ENCODE peak calls at places on chromosome 1, in four cellular contexts. L, I, Q and B are unnamed samples.
A peak's percentile ranks its signal among the peaks of the same experiment; 100 is the strongest.

GRCh38 chr1:207240325-207241095 is 81.0 kb upstream of the CD55 start:
- DNase-seq in I (peak; percentile 99), Q (no peak), L (no peak), B (no peak)

GRCh38 chr1:155909894-155910293 is 1.3 kb downstream of the RIT1 start:
- DNase-seq in L (no peak), I (peak; percentile 91), Q (peak; percentile 68), B (peak; percentile 12)

GRCh38 chr1:15056515-15057285 is 96.8 kb upstream of the TMEM51 start:
- DNase-seq in Q (no peak), L (no peak), I (peak; percentile 15), B (no peak)

GRCh38 chr1:24317081-24317480 is 2.1 kb upstream of the GRHL3 start:
- DNase-seq in Q (no peak), L (no peak), I (peak; percentile 100), B (no peak)

GRCh38 chr1:200226268-200226968 is 183.4 kb downstream of the ZNF281 start:
- DNase-seq in L (no peak), I (no peak), Q (peak; percentile 81), B (peak; percentile 18)

GRCh38 chr1:26887125-26887524 is 3.0 kb downstream of the GPN2 start:
- DNase-seq in L (no peak), Q (peak; percentile 43), I (peak; percentile 59), B (no peak)

GRCh38 chr1:2199042-2199810 is 4.7 kb upstream of the FAAP20 start:
- DNase-seq in I (peak; percentile 87), Q (peak; percentile 99), L (peak; percentile 15), B (peak; percentile 56)

GRCh38 chr1:246110343-246111219 is 396.5 kb downstream of the SMYD3 start:
- DNase-seq in I (peak; percentile 16), L (no peak), Q (peak; percentile 92), B (no peak)

GRCh38 chr1:118485757-118486156 is 300.7 kb upstream of the SPAG17 start:
- DNase-seq in I (peak; percentile 94), Q (no peak), L (no peak), B (no peak)

GRCh38 chr1:98264727-98265126 is 343.9 kb upstream of the DPYD start:
- DNase-seq in I (no peak), L (peak; percentile 49), Q (no peak), B (no peak)